ENCODE peak calls at places on chromosomes 3 and 15, in four cellular contexts. One of them, this sample, is unnamed.

GRCh38 chr3:145094355-145094941 is 1066.5 kb downstream of the PLOD2 start:
- DNase-seq in K562: no peak
- DNase-seq in GM12878: no peak
- DNase-seq in WTC11: no peak
- DNase-seq in this sample: no peak

GRCh38 chr15:40182358-40183029 is 21.6 kb downstream of the BUB1B start:
- DNase-seq in GM12878: no peak
- DNase-seq in WTC11: no peak
- DNase-seq in K562: no peak
- DNase-seq in this sample: no peak

GRCh38 chr3:7697538-7697937 is 804.1 kb upstream of the LMCD1 start:
- DNase-seq in K562: no peak
- DNase-seq in GM12878: no peak
- DNase-seq in WTC11: no peak
- DNase-seq in this sample: no peak

GRCh38 chr3:36992806-36993325 is at the start of gene EPM2AIP1:
- DNase-seq in K562: peak; percentile 100
- DNase-seq in GM12878: no peak
- DNase-seq in WTC11: peak; percentile 79
- DNase-seq in this sample: no peak

GRCh38 chr15:40064231-40064894 is 25.4 kb upstream of the SRP14 start:
- DNase-seq in WTC11: no peak
- DNase-seq in GM12878: no peak
- DNase-seq in K562: no peak
- DNase-seq in this sample: no peak

GRCh38 chr15:63474810-63475316 is 29.5 kb upstream of the USP3 start:
- DNase-seq in GM12878: peak; percentile 98
- DNase-seq in WTC11: no peak
- DNase-seq in K562: no peak
- DNase-seq in this sample: peak; percentile 60

GRCh38 chr15:51192560-51193280 is 98.0 kb upstream of the TNFAIP8L3 start:
- DNase-seq in WTC11: peak; percentile 98
- DNase-seq in GM12878: peak; percentile 20
- DNase-seq in K562: peak; percentile 77
- DNase-seq in this sample: peak; percentile 64

GRCh38 chr3:48273594-48274211 is 32.8 kb downstream of the ZNF589 start:
- DNase-seq in WTC11: peak; percentile 65
- DNase-seq in GM12878: peak; percentile 30
- DNase-seq in K562: peak; percentile 61
- DNase-seq in this sample: peak; percentile 66

GRCh38 chr3:112395166-112395894 is 62.4 kb downstream of the CD200 start:
- DNase-seq in K562: no peak
- DNase-seq in GM12878: no peak
- DNase-seq in WTC11: no peak
- DNase-seq in this sample: no peak

GRCh38 chr3:100401674-100402036 is 316 bp downstream of the LNP1 start:
- DNase-seq in K562: peak; percentile 23
- DNase-seq in WTC11: peak; percentile 39
- DNase-seq in GM12878: no peak
- DNase-seq in this sample: no peak

GRCh38 chr3:152835311-152836102 is 576 bp downstream of the P2RY1 start:
- DNase-seq in WTC11: peak; percentile 71
- DNase-seq in GM12878: no peak
- DNase-seq in K562: peak; percentile 52
- DNase-seq in this sample: no peak

GRCh38 chr3:100032262-100032661 is 82.0 kb downstream of the FILIP1L start:
- DNase-seq in WTC11: no peak
- DNase-seq in K562: no peak
- DNase-seq in GM12878: no peak
- DNase-seq in this sample: no peak

GRCh38 chr15:83653639-83654378 is at the start of gene ADAMTSL3:
- DNase-seq in WTC11: peak; percentile 65
- DNase-seq in K562: no peak
- DNase-seq in GM12878: no peak
- DNase-seq in this sample: no peak

GRCh38 chr3:56467801-56468183 is 475 bp downstream of the ERC2 start:
- DNase-seq in K562: no peak
- DNase-seq in GM12878: no peak
- DNase-seq in WTC11: peak; percentile 38
- DNase-seq in this sample: no peak

GRCh38 chr3:111619833-111620232 is 24.7 kb upstream of the ZBED2 start:
- DNase-seq in GM12878: no peak
- DNase-seq in K562: no peak
- DNase-seq in WTC11: no peak
- DNase-seq in this sample: no peak

GRCh38 chr15:62592920-62593319 is 427.8 kb upstream of the C2CD4B start:
- DNase-seq in WTC11: no peak
- DNase-seq in K562: no peak
- DNase-seq in GM12878: no peak
- DNase-seq in this sample: no peak

GRCh38 chr3:105093371-105093770 is 273.3 kb upstream of the ALCAM start:
- DNase-seq in GM12878: no peak
- DNase-seq in K562: no peak
- DNase-seq in WTC11: no peak
- DNase-seq in this sample: no peak

GRCh38 chr15:28885289-28885629 is 515 bp upstream of the APBA2 start:
- DNase-seq in GM12878: no peak
- DNase-seq in K562: no peak
- DNase-seq in WTC11: no peak
- DNase-seq in this sample: no peak

GRCh38 chr15:50298340-50298739 is 32.8 kb upstream of the HDC start:
- DNase-seq in WTC11: no peak
- DNase-seq in K562: no peak
- DNase-seq in GM12878: no peak
- DNase-seq in this sample: no peak

GRCh38 chr3:170090601-170090981 is 52.8 kb downstream of the GPR160 start:
- DNase-seq in GM12878: no peak
- DNase-seq in WTC11: no peak
- DNase-seq in K562: no peak
- DNase-seq in this sample: no peak

GRCh38 chr15:34047893-34048775 is 9.1 kb upstream of the AVEN start:
- DNase-seq in K562: no peak
- DNase-seq in GM12878: no peak
- DNase-seq in WTC11: no peak
- DNase-seq in this sample: no peak

GRCh38 chr3:196620228-196620627 is 19.3 kb upstream of the NRROS start:
- DNase-seq in K562: peak; percentile 62
- DNase-seq in WTC11: no peak
- DNase-seq in GM12878: no peak
- DNase-seq in this sample: no peak

GRCh38 chr3:169658311-169658931 is 5.1 kb downstream of the MECOM start:
- DNase-seq in GM12878: no peak
- DNase-seq in K562: no peak
- DNase-seq in WTC11: peak; percentile 53
- DNase-seq in this sample: no peak

GRCh38 chr15:82647835-82648256 is 683 bp upstream of the CPEB1 start:
- DNase-seq in K562: peak; percentile 83
- DNase-seq in GM12878: no peak
- DNase-seq in WTC11: peak; percentile 68
- DNase-seq in this sample: no peak

GRCh38 chr3:81451611-81452010 is 309.8 kb downstream of the GBE1 start:
- DNase-seq in GM12878: no peak
- DNase-seq in WTC11: no peak
- DNase-seq in K562: no peak
- DNase-seq in this sample: no peak

GRCh38 chr15:100934735-100935134 is 15.6 kb downstream of the LRRK1 start:
- DNase-seq in WTC11: no peak
- DNase-seq in GM12878: no peak
- DNase-seq in K562: no peak
- DNase-seq in this sample: no peak

GRCh38 chr15:99955181-99955525 is 221.9 kb upstream of the LYSMD4 start:
- DNase-seq in GM12878: no peak
- DNase-seq in WTC11: no peak
- DNase-seq in K562: no peak
- DNase-seq in this sample: no peak

GRCh38 chr3:64939747-64940450 is 252.1 kb upstream of the ADAMTS9 start:
- DNase-seq in K562: no peak
- DNase-seq in WTC11: no peak
- DNase-seq in GM12878: no peak
- DNase-seq in this sample: no peak

GRCh38 chr3:23663661-23664186 is 142.0 kb upstream of the UBE2E1 start:
- DNase-seq in WTC11: no peak
- DNase-seq in K562: no peak
- DNase-seq in GM12878: no peak
- DNase-seq in this sample: no peak

GRCh38 chr15:96703794-96704550 is 373.5 kb downstream of the NR2F2 start:
- DNase-seq in WTC11: no peak
- DNase-seq in GM12878: no peak
- DNase-seq in K562: no peak
- DNase-seq in this sample: no peak

GRCh38 chr15:81312790-81313543 is 11.0 kb downstream of the STARD5 start:
- DNase-seq in GM12878: no peak
- DNase-seq in WTC11: no peak
- DNase-seq in K562: no peak
- DNase-seq in this sample: no peak

GRCh38 chr3:163476179-163476578 is 1602.1 kb downstream of the SI start:
- DNase-seq in GM12878: no peak
- DNase-seq in K562: no peak
- DNase-seq in WTC11: no peak
- DNase-seq in this sample: no peak

GRCh38 chr3:152610621-152611020 is 224.3 kb upstream of the P2RY1 start:
- DNase-seq in WTC11: peak; percentile 23
- DNase-seq in GM12878: no peak
- DNase-seq in K562: no peak
- DNase-seq in this sample: no peak

GRCh38 chr3:46398186-46398955 is 8.5 kb downstream of the CCR5AS start:
- DNase-seq in GM12878: no peak
- DNase-seq in K562: no peak
- DNase-seq in WTC11: no peak
- DNase-seq in this sample: no peak

GRCh38 chr15:69880616-69881309 is 217.0 kb downstream of the TLE3 start:
- DNase-seq in GM12878: peak; percentile 11
- DNase-seq in WTC11: no peak
- DNase-seq in K562: no peak
- DNase-seq in this sample: no peak

GRCh38 chr15:34855397-34855796 is 60.0 kb upstream of the ACTC1 start:
- DNase-seq in WTC11: no peak
- DNase-seq in K562: no peak
- DNase-seq in GM12878: no peak
- DNase-seq in this sample: no peak

GRCh38 chr3:20853890-20854289 is 667.9 kb upstream of the SGO1 start:
- DNase-seq in WTC11: no peak
- DNase-seq in GM12878: no peak
- DNase-seq in K562: no peak
- DNase-seq in this sample: peak; percentile 41

GRCh38 chr3:71033681-71034220 is 549.8 kb downstream of the FOXP1 start:
- DNase-seq in K562: no peak
- DNase-seq in GM12878: no peak
- DNase-seq in WTC11: no peak
- DNase-seq in this sample: no peak

GRCh38 chr3:71031914-71032521 is 551.5 kb downstream of the FOXP1 start:
- DNase-seq in K562: no peak
- DNase-seq in GM12878: no peak
- DNase-seq in WTC11: no peak
- DNase-seq in this sample: no peak

GRCh38 chr3:71035886-71036285 is 547.6 kb downstream of the FOXP1 start:
- DNase-seq in GM12878: no peak
- DNase-seq in K562: no peak
- DNase-seq in WTC11: no peak
- DNase-seq in this sample: no peak

GRCh38 chr3:71039332-71039731 is 544.2 kb downstream of the FOXP1 start:
- DNase-seq in K562: no peak
- DNase-seq in WTC11: no peak
- DNase-seq in GM12878: no peak
- DNase-seq in this sample: no peak

DNA sequence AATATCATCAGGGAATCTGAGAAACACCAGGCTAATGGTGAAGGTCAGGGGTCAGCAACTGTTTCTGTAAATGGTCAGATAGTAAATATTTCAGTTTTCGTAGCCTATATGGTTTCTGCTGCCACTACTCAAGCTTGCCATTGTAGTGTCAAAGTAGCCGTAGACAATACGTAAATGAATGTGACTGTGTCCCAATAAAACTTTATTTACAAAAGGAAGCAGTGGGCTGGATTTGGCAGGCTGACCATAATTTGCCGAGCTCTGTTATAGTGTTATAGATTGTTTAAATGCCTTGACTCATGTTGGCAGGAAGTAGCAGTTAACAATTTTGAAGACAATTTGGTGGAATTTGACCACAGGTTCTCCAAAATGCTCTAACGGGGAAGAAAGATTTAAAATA is 548.2 kb downstream of the FOXP1 start:
- DNase-seq in GM12878: no peak
- DNase-seq in WTC11: no peak
- DNase-seq in K562: no peak
- DNase-seq in this sample: no peak
- TF ChIP-seq CREM in GM12878: no peak
- TF ChIP-seq CREM in WTC11: no peak
- TF ChIP-seq CREM in K562: no peak
- TF ChIP-seq CREM in this sample: no peak

DNA sequence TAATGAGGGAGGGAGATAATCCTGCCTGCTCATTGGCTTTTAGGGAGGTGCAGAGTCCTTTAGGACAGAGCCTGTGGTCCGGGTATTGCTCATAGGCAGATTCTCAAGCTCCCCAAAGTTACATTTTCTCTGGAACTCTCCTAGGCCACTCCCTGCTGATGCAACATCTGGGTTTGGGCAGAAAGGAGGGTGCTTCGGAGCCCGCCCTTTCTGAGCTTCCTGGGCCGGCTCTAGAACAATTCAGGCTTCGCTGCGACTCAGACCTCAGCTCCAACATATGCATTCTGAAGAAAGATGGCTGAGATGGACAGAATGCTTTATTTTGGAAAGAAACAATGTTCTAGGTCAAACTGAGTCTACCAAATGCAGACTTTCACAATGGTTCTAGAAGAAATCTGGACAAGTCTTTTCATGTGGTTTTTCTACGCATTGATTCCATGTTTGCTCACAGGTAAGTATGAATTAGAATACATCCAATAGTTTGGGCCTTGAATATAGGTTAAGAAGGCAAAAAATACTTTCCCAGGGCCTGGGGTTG is at the start of gene IL20RB:
- DNase-seq in K562: peak; percentile 28
- DNase-seq in WTC11: peak; percentile 32
- DNase-seq in GM12878: no peak
- DNase-seq in this sample: no peak
- TF ChIP-seq CREM in K562: no peak
- TF ChIP-seq CREM in WTC11: no peak
- TF ChIP-seq CREM in GM12878: no peak
- TF ChIP-seq CREM in this sample: no peak

GRCh38 chr3:141383555-141384129 is 15.3 kb downstream of the ZBTB38 start:
- DNase-seq in GM12878: no peak
- DNase-seq in WTC11: no peak
- DNase-seq in K562: no peak
- DNase-seq in this sample: no peak
- TF ChIP-seq CREM in GM12878: no peak
- TF ChIP-seq CREM in WTC11: no peak
- TF ChIP-seq CREM in K562: no peak
- TF ChIP-seq CREM in this sample: no peak

DNA sequence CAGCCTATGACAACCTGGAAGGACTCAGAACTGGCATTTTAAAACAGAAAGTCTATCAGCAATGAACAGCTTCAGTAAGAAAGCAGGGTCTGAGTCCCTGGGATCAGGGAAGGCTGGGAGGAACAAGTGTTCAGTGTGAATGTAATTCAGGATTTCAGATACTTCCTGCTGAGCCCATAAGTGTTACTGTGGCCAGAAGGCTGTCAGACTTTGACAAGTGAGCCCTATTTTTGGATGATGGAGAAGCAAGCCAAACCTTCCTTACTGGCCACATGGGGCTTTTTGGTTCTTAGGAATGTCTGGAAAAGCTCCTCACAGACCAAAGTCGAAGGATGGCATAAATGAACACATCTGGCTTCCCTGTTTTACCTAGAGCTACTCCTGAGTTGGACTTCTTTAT is 157.1 kb downstream of the BBX start:
- DNase-seq in WTC11: no peak
- DNase-seq in K562: no peak
- DNase-seq in GM12878: no peak
- DNase-seq in this sample: no peak
- TF ChIP-seq CREM in WTC11: no peak
- TF ChIP-seq CREM in K562: no peak
- TF ChIP-seq CREM in GM12878: no peak
- TF ChIP-seq CREM in this sample: no peak